ENCODE peak calls at places on chromosomes 2 and 18, in four cellular contexts. G is foreskin fibroblast, C is bronchial epithelial cell, B is ovary. E is an unnamed sample.

GRCh38 chr2:186543561-186544131 is 46.2 kb upstream of the ITGAV start:
- DNase-seq in G (peak), C (peak), B (no peak), E (no peak)

GRCh38 chr2:3320910-3321605 is 56.6 kb downstream of the EIPR1 start:
- DNase-seq in G (no peak), C (no peak), B (no peak), E (no peak)

GRCh38 chr2:128260239-128261138 is 58.2 kb downstream of the HS6ST1 start:
- DNase-seq in G (peak), C (peak), B (no peak), E (peak)

GRCh38 chr2:85577386-85578242 is at the start of gene VAMP8:
- DNase-seq in G (peak), C (peak), B (no peak), E (peak)

GRCh38 chr2:202681688-202682205 is 47.0 kb downstream of the FAM117B start:
- DNase-seq in G (no peak), C (no peak), B (no peak), E (no peak)

GRCh38 chr2:105769504-105769903 is 24.8 kb downstream of the NCK2 start:
- DNase-seq in G (no peak), C (no peak), B (no peak), E (no peak)

GRCh38 chr18:79396431-79397287 is 929 bp downstream of the NFATC1 start:
- DNase-seq in G (peak), C (no peak), B (peak), E (peak)

GRCh38 chr2:72718906-72719305 is 106.9 kb downstream of the EXOC6B start:
- DNase-seq in G (no peak), C (no peak), B (no peak), E (no peak)

GRCh38 chr2:176122633-176123482 is at the start of gene HOXD9:
- DNase-seq in G (peak), C (no peak), B (peak), E (no peak)

GRCh38 chr2:5391361-5391760 is 300.8 kb upstream of the SOX11 start:
- DNase-seq in G (no peak), C (no peak), B (peak), E (no peak)

GRCh38 chr2:156430978-156431358 is 5.2 kb upstream of the GPD2 start:
- DNase-seq in G (peak), C (peak), B (no peak), E (peak)

GRCh38 chr18:12410121-12410520 is 2.4 kb downstream of the PRELID3A start:
- DNase-seq in G (no peak), C (no peak), B (no peak), E (no peak)

GRCh38 chr2:219171231-219171651 is 1.4 kb upstream of the SLC23A3 start:
- DNase-seq in G (peak), C (peak), B (peak), E (peak)

GRCh38 chr18:12279781-12280531 is 25.8 kb downstream of the CIDEA start:
- DNase-seq in G (no peak), C (no peak), B (no peak), E (no peak)

GRCh38 chr2:231212329-231212845 is 14.0 kb downstream of the ARMC9 start:
- DNase-seq in G (no peak), C (no peak), B (no peak), E (no peak)

GRCh38 chr2:133213651-133214050 is 354.6 kb downstream of the NCKAP5 start:
- DNase-seq in G (no peak), C (no peak), B (no peak), E (no peak)

GRCh38 chr2:113240150-113240914 is 38.4 kb downstream of the PAX8 start:
- DNase-seq in G (peak), C (peak), B (peak), E (no peak)

GRCh38 chr2:164913640-164914346 is 41.5 kb downstream of the SLC38A11 start:
- DNase-seq in G (peak), C (peak), B (no peak), E (no peak)

GRCh38 chr2:170715932-170716777 is 1.0 kb downstream of the SP5 start:
- DNase-seq in G (peak), C (no peak), B (no peak), E (peak)

GRCh38 chr2:6806605-6807004 is 59.1 kb downstream of the CMPK2 start:
- DNase-seq in G (no peak), C (no peak), B (no peak), E (no peak)

GRCh38 chr2:204897561-204897960 is 352.3 kb downstream of the PARD3B start:
- DNase-seq in G (no peak), C (no peak), B (no peak), E (no peak)

GRCh38 chr2:207502799-207503198 is 27.0 kb upstream of the CREB1 start:
- DNase-seq in G (no peak), C (no peak), B (no peak), E (no peak)

GRCh38 chr18:25518716-25519053 is 166.7 kb upstream of the ZNF521 start:
- DNase-seq in G (no peak), C (no peak), B (no peak), E (peak)

GRCh38 chr2:222859786-222860726 is 780 bp upstream of the ACSL3 start:
- DNase-seq in G (peak), C (peak), B (peak), E (no peak)

GRCh38 chr2:217555075-217555876 is 447.5 kb downstream of the TNS1 start:
- DNase-seq in G (peak), C (no peak), B (peak), E (no peak)

GRCh38 chr2:239831272-239831731 is 193.8 kb downstream of the NDUFA10 start:
- DNase-seq in G (no peak), C (no peak), B (peak), E (no peak)

GRCh38 chr2:191202209-191202721 is 42.9 kb upstream of the MYO1B start:
- DNase-seq in G (peak), C (peak), B (no peak), E (no peak)

GRCh38 chr2:12769492-12770105 is 52.9 kb downstream of the TRIB2 start:
- DNase-seq in G (peak), C (no peak), B (no peak), E (no peak)

GRCh38 chr2:43142921-43143438 is 83.4 kb downstream of the ZFP36L2 start:
- DNase-seq in G (no peak), C (no peak), B (no peak), E (no peak)

GRCh38 chr2:72755647-72756423 is 70.0 kb downstream of the EXOC6B start:
- DNase-seq in G (peak), C (peak), B (no peak), E (no peak)

GRCh38 chr18:76371804-76372203 is 123.2 kb downstream of the ZNF516 start:
- DNase-seq in G (no peak), C (no peak), B (no peak), E (no peak)

GRCh38 chr2:15685143-15685542 is 93.5 kb downstream of the DDX1 start:
- DNase-seq in G (no peak), C (no peak), B (no peak), E (no peak)

GRCh38 chr2:50831666-50832065 is 200.3 kb downstream of the NRXN1 start:
- DNase-seq in G (no peak), C (no peak), B (no peak), E (no peak)

GRCh38 chr2:229909090-229909489 is 12.7 kb downstream of the TRIP12 start:
- DNase-seq in G (peak), C (no peak), B (no peak), E (no peak)

GRCh38 chr2:236573066-236573929 is 3.7 kb downstream of the ACKR3 start:
- DNase-seq in G (no peak), C (no peak), B (no peak), E (no peak)

GRCh38 chr2:1705557-1706076 is 38.7 kb downstream of the PXDN start:
- DNase-seq in G (no peak), C (no peak), B (no peak), E (no peak)

GRCh38 chr2:234191819-234192407 is 141.4 kb downstream of the SPP2 start:
- DNase-seq in G (no peak), C (peak), B (no peak), E (no peak)

GRCh38 chr2:55838653-55839052 is 84.9 kb downstream of the EFEMP1 start:
- DNase-seq in G (no peak), C (peak), B (no peak), E (no peak)

GRCh38 chr2:215613265-215613664 is 177.4 kb upstream of the FN1 start:
- DNase-seq in G (peak), C (no peak), B (no peak), E (no peak)

GRCh38 chr2:73981081-73981968 is 3.4 kb upstream of the TET3 start:
- DNase-seq in G (peak), C (peak), B (peak), E (peak)

GRCh38 chr2:68901199-68901515 is 30.0 kb upstream of the BMP10 start:
- DNase-seq in G (peak), C (peak), B (no peak), E (no peak)
- TF ChIP-seq CTCF in G (peak), C (peak), B (no peak), E (no peak)

GRCh38 chr2:64654063-64654811 is 524 bp upstream of the SERTAD2 start:
- DNase-seq in G (peak), C (peak), B (no peak), E (no peak)

GRCh38 chr2:64652231-64653173 is 1.2 kb downstream of the SERTAD2 start:
- DNase-seq in G (peak), C (peak), B (peak), E (no peak)

GRCh38 chr2:64651590-64651989 is 2.1 kb downstream of the SERTAD2 start:
- DNase-seq in G (no peak), C (no peak), B (no peak), E (no peak)

GRCh38 chr2:64654993-64655666 is 1.4 kb upstream of the SERTAD2 start:
- DNase-seq in G (peak), C (peak), B (no peak), E (no peak)

GRCh38 chr2:64653174-64654062 is at the start of gene SERTAD2:
- DNase-seq in G (peak), C (peak), B (peak), E (peak)
- TF ChIP-seq CTCF in G (no peak), C (peak), B (no peak), E (peak)

GRCh38 chr2:695111-695510 is 17.9 kb upstream of the TMEM18 start:
- DNase-seq in G (peak), C (no peak), B (peak), E (no peak)

GRCh38 chr2:693606-694005 is 16.4 kb upstream of the TMEM18 start:
- DNase-seq in G (peak), C (no peak), B (no peak), E (no peak)

GRCh38 chr2:694174-694573 is 17.0 kb upstream of the TMEM18 start:
- DNase-seq in G (peak), C (no peak), B (no peak), E (no peak)

GRCh38 chr2:696463-696862 is 19.3 kb upstream of the TMEM18 start:
- DNase-seq in G (no peak), C (no peak), B (no peak), E (peak)

GRCh38 chr2:696999-697627 is 19.9 kb upstream of the TMEM18 start:
- DNase-seq in G (no peak), C (peak), B (no peak), E (no peak)
- TF ChIP-seq CTCF in G (no peak), C (no peak), B (no peak), E (no peak)

DNA sequence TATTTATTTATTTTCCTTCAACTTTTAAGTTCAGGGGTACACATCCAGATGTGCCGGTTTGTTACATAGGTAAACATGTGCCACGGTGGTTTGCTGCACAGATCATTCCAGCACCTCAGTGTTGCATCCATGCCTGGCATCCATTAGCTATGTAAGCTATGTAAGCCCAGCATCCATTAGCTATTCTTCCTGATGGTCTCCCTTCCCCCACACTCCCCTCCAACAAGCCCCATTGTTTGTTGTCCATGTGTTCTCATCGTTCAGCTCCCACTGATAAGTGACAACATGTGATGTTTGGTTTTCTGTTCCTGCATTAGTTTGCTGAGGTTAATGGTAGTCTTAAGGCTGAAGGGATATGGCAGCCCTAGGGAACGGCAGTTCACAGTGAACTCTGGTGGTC is 203.4 kb downstream of the CTNNA2 start:
- DNase-seq in G (no peak), C (no peak), B (no peak), E (no peak)
- TF ChIP-seq CTCF in G (no peak), C (no peak), B (no peak), E (no peak)

GRCh38 chr2:27954261-27954673 is 63.7 kb downstream of the BABAM2 start:
- DNase-seq in G (peak), C (no peak), B (no peak), E (no peak)
- TF ChIP-seq CTCF in G (no peak), C (no peak), B (no peak), E (no peak)

GRCh38 chr18:65721634-65722033 is 29.2 kb upstream of the CDH7 start:
- DNase-seq in G (no peak), C (no peak), B (no peak), E (no peak)

DNA sequence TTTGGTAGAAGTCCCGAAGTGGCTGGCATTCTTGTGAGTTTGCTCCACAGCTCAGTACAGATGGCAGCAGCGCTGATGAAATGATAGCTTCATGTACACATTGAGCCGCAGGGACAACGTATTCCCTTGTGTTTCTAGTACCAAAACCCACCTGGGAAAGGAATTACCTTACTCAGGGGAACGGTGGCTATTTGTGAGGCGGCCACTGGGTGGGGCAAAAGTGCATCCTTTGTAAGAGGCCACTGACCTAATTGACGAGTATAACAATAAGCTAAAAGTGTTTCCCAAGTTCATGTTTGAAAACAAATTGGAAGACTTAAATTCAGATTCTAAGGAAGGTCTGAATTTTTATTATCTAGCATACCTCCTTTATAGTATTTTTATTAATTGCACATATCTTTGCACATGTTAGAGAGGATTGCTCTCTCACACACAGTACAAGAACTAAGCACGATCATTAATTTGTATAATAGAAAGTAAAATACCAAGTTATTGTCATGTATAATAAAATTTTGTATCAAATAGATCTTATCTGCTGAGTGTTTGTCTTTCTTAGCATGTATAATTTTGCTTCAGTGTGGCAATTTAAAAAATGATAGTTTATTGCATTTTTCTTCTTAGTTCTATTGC is 25.3 kb upstream of the CDH7 start:
- DNase-seq in G (no peak), C (peak), B (no peak), E (no peak)
- TF ChIP-seq CTCF in G (no peak), C (peak), B (no peak), E (peak)

DNA sequence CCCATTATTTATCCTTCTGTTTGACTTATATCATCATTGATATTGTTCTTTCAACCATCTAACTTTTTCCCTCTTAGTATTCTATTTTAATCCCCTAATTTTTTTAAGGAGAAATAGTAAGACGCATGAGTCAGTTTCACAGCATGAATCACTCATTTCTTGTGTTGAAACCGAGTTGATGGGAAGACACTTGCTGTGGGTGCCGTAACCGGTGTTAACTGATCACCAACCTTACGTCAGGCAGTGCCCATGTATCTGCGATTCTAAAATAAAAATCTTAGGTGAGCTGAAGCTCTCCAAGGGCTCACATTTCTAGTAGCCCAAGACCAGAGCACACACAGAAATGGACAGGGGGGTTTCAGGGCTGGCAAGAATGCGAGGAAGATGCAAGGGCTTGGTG is 348.1 kb downstream of the GALR1 start:
- DNase-seq in G (no peak), C (no peak), B (no peak), E (no peak)
- TF ChIP-seq CTCF in G (no peak), C (no peak), B (no peak), E (no peak)

GRCh38 chr2:100294162-100294497 is 28.2 kb downstream of the LONRF2 start:
- DNase-seq in G (no peak), C (no peak), B (peak), E (no peak)
- TF ChIP-seq CTCF in G (no peak), C (no peak), B (no peak), E (no peak)

GRCh38 chr2:8544786-8545631 is 136.8 kb upstream of the ID2 start:
- DNase-seq in G (peak), C (no peak), B (peak), E (peak)
- TF ChIP-seq CTCF in G (peak), C (no peak), B (peak), E (peak)

E was measured in GM13977.